ENCODE peak calls at places on chromosomes 1 and 21, in nine cellular contexts. A is prostate gland, N is lower lobe of right lung, J is foreskin fibroblast, G is heart left ventricle, Y is AG04450, O is lower leg skin, R is astrocyte of the spinal cord, T is OCI-LY7. H is an unnamed sample.

GRCh38 chr1:233328661-233329498 is 1.4 kb downstream of the MAP3K21 start:
- DNase-seq in A (no peak), N (no peak), J (no peak), G (no peak), Y (no peak), O (no peak), R (no peak), T (no peak), H (no peak)

GRCh38 chr1:198444792-198445191 is 95.7 kb downstream of the ATP6V1G3 start:
- DNase-seq in A (no peak), N (no peak), J (peak; percentile 57), G (no peak), Y (peak; percentile 63), O (no peak), R (peak; percentile 78), T (no peak), H (peak; percentile 88)

GRCh38 chr21:35294231-35294898 is 245.3 kb upstream of the RUNX1 start:
- DNase-seq in A (peak; percentile 28), N (no peak), J (no peak), G (no peak), Y (no peak), O (no peak), R (no peak), T (no peak), H (no peak)

GRCh38 chr1:185610954-185611353 is 123.2 kb upstream of the HMCN1 start:
- DNase-seq in A (no peak), N (no peak), J (no peak), G (no peak), Y (no peak), O (no peak), R (no peak), T (no peak), H (no peak)

GRCh38 chr1:15167386-15167785 is 13.8 kb downstream of the TMEM51 start:
- DNase-seq in A (no peak), N (no peak), J (no peak), G (no peak), Y (peak; percentile 57), O (no peak), R (no peak), T (no peak), H (no peak)

GRCh38 chr1:174659823-174660222 is 212.1 kb downstream of the GPR52 start:
- DNase-seq in A (no peak), N (no peak), J (peak; percentile 24), G (no peak), Y (no peak), O (no peak), R (peak; percentile 75), T (no peak), H (peak; percentile 9)

GRCh38 chr1:26861889-26862371 is 1.0 kb upstream of the SFN start:
- DNase-seq in A (no peak), N (no peak), J (no peak), G (no peak), Y (no peak), O (no peak), R (no peak), T (no peak), H (no peak)

GRCh38 chr1:224447251-224447650 is 12.7 kb upstream of the WDR26 start:
- DNase-seq in A (no peak), N (peak; percentile 51), J (peak; percentile 73), G (peak; percentile 24), Y (no peak), O (peak; percentile 92), R (peak; percentile 75), T (no peak), H (no peak)

GRCh38 chr1:101898137-101898536 is 98.6 kb downstream of the OLFM3 start:
- DNase-seq in A (no peak), N (no peak), J (no peak), G (no peak), Y (no peak), O (no peak), R (no peak), T (no peak), H (no peak)

GRCh38 chr1:205950826-205951549 is 7.7 kb upstream of the SLC26A9 start:
- DNase-seq in A (no peak), N (no peak), J (peak; percentile 46), G (no peak), Y (no peak), O (no peak), R (peak; percentile 26), T (no peak), H (no peak)

GRCh38 chr1:202107801-202108731 is 14.7 kb upstream of the GPR37L1 start:
- DNase-seq in A (no peak), N (peak; percentile 53), J (no peak), G (peak; percentile 66), Y (no peak), O (no peak), R (no peak), T (no peak), H (no peak)

GRCh38 chr1:94755675-94756074 is 64.5 kb upstream of the SLC44A3 start:
- DNase-seq in A (no peak), N (no peak), J (peak; percentile 95), G (peak; percentile 20), Y (peak; percentile 96), O (no peak), R (peak; percentile 97), T (peak; percentile 3), H (peak; percentile 90)

GRCh38 chr1:39957299-39958020 is 2.5 kb downstream of the MFSD2A start:
- DNase-seq in A (no peak), N (no peak), J (no peak), G (no peak), Y (no peak), O (no peak), R (no peak), T (no peak), H (no peak)

GRCh38 chr1:235683653-235684052 is 34.1 kb upstream of the GNG4 start:
- DNase-seq in A (no peak), N (no peak), J (no peak), G (no peak), Y (no peak), O (no peak), R (peak; percentile 3), T (no peak), H (no peak)

GRCh38 chr1:36882536-36883285 is 151.6 kb downstream of the GRIK3 start:
- DNase-seq in A (peak; percentile 1), N (no peak), J (no peak), G (no peak), Y (no peak), O (peak; percentile 70), R (no peak), T (no peak), H (no peak)

GRCh38 chr1:244289976-244290375 is 161.7 kb downstream of the ADSS2 start:
- DNase-seq in A (no peak), N (no peak), J (no peak), G (no peak), Y (no peak), O (peak; percentile 17), R (no peak), T (no peak), H (no peak)

DNA sequence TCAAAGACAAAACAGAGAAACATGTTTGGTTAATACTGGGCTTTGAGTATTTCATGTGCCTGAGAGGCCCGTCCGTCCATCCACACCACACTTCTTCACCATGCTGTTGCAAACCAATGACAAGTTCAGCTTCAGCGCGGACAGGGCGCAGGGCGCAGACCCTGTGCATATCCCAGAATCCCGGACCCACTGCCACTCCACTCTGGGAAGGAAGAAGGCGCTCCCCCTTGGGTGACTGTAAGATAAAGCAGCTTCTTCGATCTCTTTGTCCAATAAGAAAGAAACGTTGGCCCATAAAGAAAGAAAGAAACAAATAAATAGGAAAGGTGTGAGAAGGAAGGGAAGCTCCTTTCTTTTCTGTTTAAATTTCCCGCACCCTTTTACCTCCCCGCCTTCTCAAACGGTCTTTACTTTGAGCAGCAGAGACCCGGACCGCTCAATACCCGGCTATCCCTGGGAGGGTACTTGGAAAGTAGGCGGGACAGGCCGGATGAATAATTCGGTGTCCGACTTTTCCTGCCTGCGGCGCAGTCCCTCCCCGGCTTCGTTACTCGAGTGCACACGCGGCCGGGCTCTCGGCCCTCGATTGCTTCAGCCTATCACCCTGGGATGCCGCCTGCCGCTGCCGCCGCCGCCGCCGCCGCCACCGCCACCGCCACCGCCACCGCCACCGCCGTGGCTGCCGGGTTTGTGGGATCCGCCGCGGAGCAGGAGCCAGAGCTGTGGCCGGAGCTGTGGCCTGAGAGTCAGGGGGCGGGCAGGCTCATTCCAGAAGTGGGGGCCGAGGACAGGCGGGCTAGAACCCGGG is 550 bp upstream of the RASAL2 start:
- DNase-seq in A (peak; percentile 87), N (peak; percentile 95), J (peak; percentile 96), G (peak; percentile 94), Y (peak; percentile 91), O (peak; percentile 97), R (peak; percentile 97), T (peak; percentile 64), H (peak; percentile 82)
- TF ChIP-seq CTCF in A (peak; percentile 7), N (no peak), J (peak; percentile 3), G (no peak), Y (no peak), O (no peak), R (peak; percentile 20), T (no peak), H (no peak)

GRCh38 chr1:85203573-85204169 is 2.9 kb upstream of the SYDE2 start:
- DNase-seq in A (no peak), N (no peak), J (no peak), G (no peak), Y (no peak), O (no peak), R (peak; percentile 2), T (no peak), H (no peak)
- H3K4me3 ChIP-seq in A (no peak overlapping the region), N (no peak overlapping the region), J (no peak overlapping the region), G (no peak overlapping the region), Y (no peak overlapping the region), O (no peak overlapping the region), R (no peak overlapping the region), T (no peak overlapping the region), H (no peak overlapping the region)

GRCh38 chr1:231921951-231922350 is 295.4 kb downstream of the DISC1 start:
- DNase-seq in A (no peak), N (no peak), J (no peak), G (no peak), Y (no peak), O (no peak), R (no peak), T (no peak), H (no peak)

GRCh38 chr1:231924183-231924582 is 297.6 kb downstream of the DISC1 start:
- DNase-seq in A (no peak), N (no peak), J (no peak), G (no peak), Y (no peak), O (no peak), R (peak; percentile 29), T (no peak), H (no peak)

GRCh38 chr1:231925864-231926263 is 299.3 kb downstream of the DISC1 start:
- DNase-seq in A (no peak), N (no peak), J (no peak), G (no peak), Y (no peak), O (no peak), R (no peak), T (no peak), H (no peak)

GRCh38 chr1:231926340-231926739 is 299.8 kb downstream of the DISC1 start:
- DNase-seq in A (no peak), N (no peak), J (no peak), G (no peak), Y (no peak), O (no peak), R (no peak), T (no peak), H (no peak)

GRCh38 chr1:231923461-231924132 is 297.0 kb downstream of the DISC1 start:
- DNase-seq in A (no peak), N (no peak), J (no peak), G (no peak), Y (no peak), O (no peak), R (peak; percentile 45), T (no peak), H (no peak)
- TF ChIP-seq CTCF in A (no peak), N (no peak), J (no peak), G (no peak), Y (no peak), O (no peak), R (no peak), T (no peak), H (no peak)

GRCh38 chr1:93502561-93502960 is 54.6 kb downstream of the FNBP1L start:
- DNase-seq in A (no peak), N (no peak), J (no peak), G (no peak), Y (no peak), O (no peak), R (no peak), T (no peak), H (no peak)
- H3K4me3 ChIP-seq in A (no peak overlapping the region), N (no peak overlapping the region), J (no peak overlapping the region), G (no peak overlapping the region), Y (no peak overlapping the region), O (no peak overlapping the region), R (no peak overlapping the region), T (no peak overlapping the region), H (no peak overlapping the region)